ENCODE peak calls at places on chromosomes 5 and 9, in seven cellular contexts. R is fibroblast of the aortic adventitia, W is astrocyte of the spinal cord, C is ovary, T is uterus, H is fibroblast of pulmonary artery, D is endodermal cell. B is an unnamed sample.

GRCh38 chr5:479566-480319 is 36.8 kb downstream of the EXOC3 start:
- DNase-seq in R (no peak), W (no peak), C (no peak), T (no peak), H (no peak), D (peak), B (no peak)

GRCh38 chr5:53343187-53343586 is 137.2 kb upstream of the FST start:
- DNase-seq in R (peak), W (peak), C (no peak), T (no peak), H (peak), D (no peak), B (no peak)

GRCh38 chr9:94950733-94951590 is 224.5 kb downstream of the AOPEP start:
- DNase-seq in R (peak), W (no peak), C (no peak), T (no peak), H (peak), D (peak), B (no peak)

GRCh38 chr5:80978772-80979317 is 18.7 kb downstream of the RASGRF2 start:
- DNase-seq in R (no peak), W (no peak), C (no peak), T (no peak), H (no peak), D (no peak), B (no peak)

GRCh38 chr5:119360905-119361605 is 5.2 kb downstream of the TNFAIP8 start:
- DNase-seq in R (peak), W (no peak), C (no peak), T (no peak), H (peak), D (no peak), B (no peak)

GRCh38 chr5:84378961-84379360 is 5.7 kb downstream of the EDIL3 start:
- DNase-seq in R (peak), W (peak), C (no peak), T (no peak), H (peak), D (no peak), B (no peak)

GRCh38 chr5:180352116-180352975 is 790 bp downstream of the GFPT2 start:
- DNase-seq in R (peak), W (no peak), C (peak), T (peak), H (no peak), D (peak), B (no peak)

GRCh38 chr9:92775466-92775865 is 10.8 kb upstream of the BICD2 start:
- DNase-seq in R (no peak), W (no peak), C (no peak), T (no peak), H (no peak), D (no peak), B (no peak)

GRCh38 chr5:9498541-9499497 is 47.1 kb downstream of the SEMA5A start:
- DNase-seq in R (peak), W (peak), C (no peak), T (no peak), H (peak), D (peak), B (no peak)

GRCh38 chr5:132641241-132641723 is 16.7 kb upstream of the IL13 start:
- DNase-seq in R (no peak), W (no peak), C (no peak), T (no peak), H (no peak), D (no peak), B (no peak)

GRCh38 chr9:12784461-12785250 is 9.8 kb downstream of the LURAP1L start:
- DNase-seq in R (peak), W (peak), C (no peak), T (no peak), H (peak), D (no peak), B (no peak)

GRCh38 chr9:78620303-78620702 is 323.4 kb downstream of the PSAT1 start:
- DNase-seq in R (no peak), W (no peak), C (no peak), T (no peak), H (no peak), D (no peak), B (no peak)

GRCh38 chr9:91771027-91771426 is 179.0 kb downstream of the ROR2 start:
- DNase-seq in R (peak), W (peak), C (peak), T (peak), H (peak), D (peak), B (no peak)

GRCh38 chr5:37248387-37248969 is 698 bp downstream of the CPLANE1 start:
- DNase-seq in R (peak), W (peak), C (no peak), T (no peak), H (peak), D (peak), B (no peak)

GRCh38 chr9:91802391-91802790 is 147.6 kb downstream of the ROR2 start:
- DNase-seq in R (peak), W (no peak), C (no peak), T (no peak), H (no peak), D (peak), B (no peak)

GRCh38 chr5:15285901-15286583 is 213.9 kb upstream of the FBXL7 start:
- DNase-seq in R (peak), W (peak), C (no peak), T (no peak), H (peak), D (no peak), B (no peak)

GRCh38 chr9:32431940-32432555 is 47.6 kb downstream of the ACO1 start:
- DNase-seq in R (peak), W (peak), C (peak), T (peak), H (peak), D (peak), B (peak)

GRCh38 chr9:130029223-130029583 is 13.8 kb downstream of the FNBP1 start:
- DNase-seq in R (no peak), W (no peak), C (no peak), T (no peak), H (no peak), D (no peak), B (no peak)

GRCh38 chr9:86700601-86701000 is 246.7 kb downstream of the GAS1 start:
- DNase-seq in R (peak), W (peak), C (peak), T (peak), H (peak), D (no peak), B (no peak)

GRCh38 chr5:79821-80220 is 12.1 kb upstream of the PLEKHG4B start:
- DNase-seq in R (no peak), W (no peak), C (no peak), T (no peak), H (no peak), D (no peak), B (no peak)

GRCh38 chr5:107668933-107669542 is 1.7 kb downstream of the EFNA5 start:
- DNase-seq in R (peak), W (peak), C (peak), T (no peak), H (peak), D (peak), B (no peak)

GRCh38 chr5:32450952-32451351 is 6.4 kb upstream of the ZFR start:
- DNase-seq in R (no peak), W (no peak), C (no peak), T (no peak), H (no peak), D (peak), B (no peak)

GRCh38 chr5:86807046-86807712 is 189.4 kb downstream of the COX7C start:
- DNase-seq in R (no peak), W (no peak), C (no peak), T (no peak), H (no peak), D (no peak), B (no peak)

GRCh38 chr9:125600194-125600593 is 106.8 kb downstream of the MAPKAP1 start:
- DNase-seq in R (peak), W (no peak), C (no peak), T (no peak), H (peak), D (no peak), B (no peak)

GRCh38 chr5:149517461-149518122 is 33.6 kb downstream of the CSNK1A1 start:
- DNase-seq in R (peak), W (no peak), C (no peak), T (no peak), H (peak), D (no peak), B (no peak)

GRCh38 chr5:111996574-111996973 is 239.6 kb upstream of the NREP start:
- DNase-seq in R (no peak), W (no peak), C (no peak), T (no peak), H (no peak), D (no peak), B (no peak)

GRCh38 chr5:53112909-53113308 is 3.4 kb upstream of the MOCS2 start:
- DNase-seq in R (no peak), W (no peak), C (no peak), T (no peak), H (no peak), D (no peak), B (no peak)

GRCh38 chr5:27083763-27084420 is 45.5 kb upstream of the CDH9 start:
- DNase-seq in R (peak), W (peak), C (no peak), T (no peak), H (peak), D (no peak), B (no peak)

GRCh38 chr9:106718996-106719395 is 144.0 kb upstream of the ZNF462 start:
- DNase-seq in R (no peak), W (peak), C (no peak), T (no peak), H (peak), D (no peak), B (no peak)

GRCh38 chr9:137484551-137485315 is 25.6 kb upstream of the NSMF start:
- DNase-seq in R (no peak), W (no peak), C (no peak), T (no peak), H (no peak), D (no peak), B (no peak)

GRCh38 chr5:150671509-150672236 is 10.6 kb downstream of the MYOZ3 start:
- DNase-seq in R (no peak), W (no peak), C (no peak), T (no peak), H (no peak), D (peak), B (peak)

GRCh38 chr5:175797521-175798038 is 73.8 kb upstream of the CPLX2 start:
- DNase-seq in R (no peak), W (no peak), C (no peak), T (no peak), H (no peak), D (peak), B (no peak)

GRCh38 chr9:1916676-1917075 is 98.5 kb upstream of the SMARCA2 start:
- DNase-seq in R (no peak), W (no peak), C (no peak), T (no peak), H (peak), D (no peak), B (no peak)

GRCh38 chr5:159041754-159042153 is 58.0 kb downstream of the EBF1 start:
- DNase-seq in R (no peak), W (peak), C (no peak), T (no peak), H (no peak), D (no peak), B (no peak)

GRCh38 chr9:95581900-95582299 is 65.1 kb upstream of the PTCH1 start:
- DNase-seq in R (no peak), W (no peak), C (no peak), T (no peak), H (no peak), D (no peak), B (no peak)

GRCh38 chr5:179994622-179995323 is 76.8 kb downstream of the RNF130 start:
- DNase-seq in R (no peak), W (no peak), C (no peak), T (no peak), H (no peak), D (no peak), B (no peak)

DNA sequence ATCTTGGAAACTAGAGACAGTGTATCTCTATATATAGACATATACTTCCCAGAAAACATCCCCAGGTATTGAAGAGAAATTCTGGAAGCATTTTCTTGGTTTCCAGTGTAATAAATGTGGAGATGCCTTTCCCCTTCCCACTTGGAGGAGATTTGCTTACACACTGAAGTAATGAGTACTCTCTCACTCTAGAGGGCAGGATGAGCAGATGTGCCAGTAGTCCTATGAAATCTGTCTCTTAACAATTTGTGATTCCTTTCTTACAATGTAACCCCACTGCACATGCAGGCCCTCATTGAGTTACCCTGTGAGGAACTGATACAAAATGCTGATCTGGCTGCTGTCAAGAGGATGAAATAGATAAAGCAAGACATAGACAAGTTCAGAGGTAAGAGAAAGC is 567.2 kb downstream of the SLCO4C1 start:
- DNase-seq in R (no peak), W (no peak), C (no peak), T (no peak), H (no peak), D (no peak), B (no peak)
- TF ChIP-seq CTCF in R (no peak), W (peak), C (no peak), T (no peak), H (no peak), D (peak), B (no peak)

DNA sequence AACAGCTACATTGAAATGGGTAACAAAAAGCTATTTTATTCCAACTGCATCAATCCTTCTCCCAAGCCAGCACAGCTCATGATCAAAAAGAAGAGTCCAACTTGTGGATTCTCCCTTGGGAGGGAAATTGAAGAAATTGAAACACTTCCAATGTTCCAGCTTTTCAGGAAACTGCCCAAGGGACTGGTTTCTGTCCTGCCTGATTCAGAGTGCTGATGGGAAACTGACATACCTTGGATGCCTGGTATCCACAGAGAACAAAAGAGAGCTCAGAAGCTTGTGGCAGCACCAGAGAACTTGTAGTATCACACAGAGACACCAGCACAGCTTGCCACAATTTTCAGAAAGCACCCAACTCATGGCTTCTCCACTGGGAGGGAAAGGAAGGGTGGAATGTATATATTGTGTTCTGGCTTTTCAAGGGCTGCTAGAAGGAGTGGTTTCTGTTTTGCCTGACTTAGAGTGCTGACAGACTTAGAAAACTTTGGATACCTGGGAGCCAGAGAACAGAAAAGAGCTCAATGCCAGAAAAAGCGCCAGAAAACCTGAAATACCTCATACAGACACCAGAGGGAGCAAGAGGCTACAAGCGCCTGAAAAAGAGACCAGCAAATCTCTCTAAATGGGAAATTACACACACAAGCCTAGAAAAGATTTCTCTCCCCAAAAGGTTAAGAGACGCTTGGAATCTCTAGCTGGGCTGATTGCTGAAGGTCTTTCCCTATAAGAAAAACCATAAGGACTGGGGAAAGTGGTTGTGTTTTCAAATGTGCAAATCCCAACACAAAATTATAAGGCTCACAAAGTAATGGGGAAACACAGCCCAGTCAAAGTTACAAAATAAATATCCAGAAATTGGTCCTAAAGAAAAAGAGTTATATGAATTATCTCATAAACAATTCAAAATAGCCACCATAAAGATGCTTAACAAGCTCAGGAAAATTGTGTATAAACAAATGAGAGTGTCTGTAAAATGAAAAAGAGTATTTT is 178.8 kb downstream of the SPOCK1 start:
- DNase-seq in R (peak), W (peak), C (no peak), T (no peak), H (peak), D (peak), B (peak)
- TF ChIP-seq CTCF in R (peak), W (peak), C (no peak), T (peak), H (peak), D (peak), B (peak)

GRCh38 chr5:95754545-95754944 is 23.4 kb downstream of the RHOBTB3 start:
- DNase-seq in R (no peak), W (no peak), C (no peak), T (no peak), H (no peak), D (no peak), B (no peak)
- TF ChIP-seq CTCF in R (no peak), W (no peak), C (no peak), T (no peak), H (no peak), D (no peak), B (no peak)

GRCh38 chr9:98054376-98054951 is 2.1 kb upstream of the NANS start:
- DNase-seq in R (no peak), W (no peak), C (no peak), T (no peak), H (no peak), D (no peak), B (no peak)

GRCh38 chr9:98062161-98062560 is 5.6 kb downstream of the NANS start:
- DNase-seq in R (no peak), W (no peak), C (no peak), T (no peak), H (no peak), D (no peak), B (no peak)

GRCh38 chr9:98057095-98057799 is 715 bp downstream of the NANS start:
- DNase-seq in R (peak), W (no peak), C (no peak), T (no peak), H (no peak), D (no peak), B (no peak)

DNA sequence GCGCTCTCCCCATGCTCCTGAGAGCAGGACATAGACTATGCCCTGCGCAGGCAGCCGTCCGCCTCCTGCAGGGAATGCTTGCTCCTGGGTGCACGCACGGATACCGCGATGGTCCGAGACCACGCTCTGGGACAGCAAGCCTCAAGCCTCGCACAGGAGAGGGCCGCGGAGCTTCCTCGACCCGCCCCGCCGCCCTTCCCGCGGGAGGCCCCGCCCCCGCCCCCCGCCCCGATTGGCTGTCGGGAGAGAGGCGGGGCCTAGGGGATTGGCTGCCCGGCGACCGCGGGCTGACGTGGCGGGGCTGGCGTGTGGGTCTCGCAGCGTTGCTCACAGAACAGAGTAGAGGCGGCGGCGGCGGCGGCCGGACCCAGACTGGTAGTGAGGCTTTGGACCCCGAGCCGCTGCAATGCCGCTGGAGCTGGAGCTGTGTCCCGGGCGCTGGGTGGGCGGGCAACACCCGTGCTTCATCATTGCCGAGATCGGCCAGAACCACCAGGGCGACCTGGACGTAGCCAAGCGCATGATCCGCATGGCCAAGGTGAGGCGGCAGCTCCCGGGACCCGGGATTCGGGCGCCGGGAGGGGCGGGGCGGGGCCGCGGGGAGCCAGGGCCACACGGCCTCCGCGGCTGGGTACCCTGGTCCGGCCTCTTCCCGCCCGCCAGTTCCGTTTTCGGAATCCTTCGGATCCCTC is at the start of gene NANS:
- DNase-seq in R (peak), W (peak), C (peak), T (peak), H (peak), D (peak), B (peak)
- TF ChIP-seq CTCF in R (peak), W (no peak), C (no peak), T (no peak), H (peak), D (no peak), B (no peak)

DNA sequence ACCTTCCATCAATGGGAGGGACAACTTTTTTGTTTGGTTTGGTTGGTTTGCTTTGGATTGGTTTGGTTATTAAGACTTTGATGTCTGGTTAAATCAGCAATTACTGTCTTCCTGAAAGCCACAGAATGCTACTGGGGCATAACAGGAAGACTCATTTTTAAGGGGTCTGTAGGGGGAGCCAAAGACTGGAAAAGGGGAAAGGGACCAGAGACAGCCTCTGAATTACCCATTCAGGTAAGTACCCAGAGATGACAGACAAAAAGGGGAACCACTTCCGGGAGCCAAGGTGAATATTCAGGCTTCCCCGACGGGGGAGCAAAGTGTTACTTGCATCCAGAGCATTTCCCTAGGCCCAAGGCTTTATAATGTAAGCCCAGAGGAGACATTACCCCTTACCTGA is 4.6 kb upstream of the FEM1C start:
- DNase-seq in R (no peak), W (no peak), C (no peak), T (no peak), H (peak), D (peak), B (no peak)
- TF ChIP-seq CTCF in R (peak), W (peak), C (no peak), T (no peak), H (peak), D (peak), B (peak)

DNA sequence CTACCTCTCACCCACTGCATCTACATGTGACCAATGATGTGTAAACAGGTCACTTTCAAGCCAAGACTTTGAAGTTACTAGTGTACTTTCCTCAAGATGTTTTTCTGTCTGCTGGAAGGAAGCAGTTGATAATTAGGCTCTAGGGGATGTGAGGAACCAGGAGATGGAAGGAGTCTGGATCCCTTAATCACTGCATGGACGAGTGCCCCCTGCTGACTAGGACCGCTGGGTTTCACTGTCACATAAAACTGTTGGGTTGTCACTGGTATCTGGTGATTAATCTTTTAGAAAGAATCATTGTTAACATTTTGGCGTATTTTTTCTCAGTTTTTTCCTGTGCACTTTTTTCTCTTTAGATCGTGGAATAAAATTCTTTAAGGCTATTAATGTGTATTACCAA is 79.5 kb downstream of the SREK1 start:
- DNase-seq in R (peak), W (no peak), C (no peak), T (peak), H (peak), D (peak), B (no peak)
- TF ChIP-seq CTCF in R (peak), W (peak), C (no peak), T (peak), H (peak), D (peak), B (peak)

GRCh38 chr9:112970939-112971338 is 41.1 kb downstream of the ZNF883 start:
- DNase-seq in R (no peak), W (peak), C (no peak), T (no peak), H (peak), D (no peak), B (no peak)
- TF ChIP-seq CTCF in R (peak), W (peak), C (no peak), T (no peak), H (no peak), D (no peak), B (no peak)

GRCh38 chr5:3590967-3591900 is 4.4 kb upstream of the IRX1 start:
- DNase-seq in R (no peak), W (no peak), C (no peak), T (no peak), H (no peak), D (peak), B (no peak)
- TF ChIP-seq CTCF in R (peak), W (no peak), C (no peak), T (no peak), H (no peak), D (peak), B (peak)